ENCODE peak calls at places on chromosomes 13 and 19, in eight cellular contexts. L, H, N, R, Z, X, G and E are unnamed samples. For H3K4me1 and H3K9me3, the result is how much of the 10 kb centered on the place peaks cover.

GRCh38 chr19:9406798-9407352 is 28.5 kb downstream of the ZNF266 start:
- DNase-seq in L (peak), H (peak), N (peak), R (peak), Z (peak), X (peak), G (peak), E (peak)

GRCh38 chr13:68176486-68176885 is 946.4 kb upstream of the PCDH9 start:
- DNase-seq in L (peak), H (no peak), N (no peak), R (no peak), Z (no peak), X (no peak), G (no peak), E (no peak)

GRCh38 chr19:48806818-48807589 is 3.8 kb downstream of the BCAT2 start:
- DNase-seq in L (peak), H (no peak), N (no peak), R (peak), Z (no peak), X (no peak), G (no peak), E (peak)

GRCh38 chr19:45638930-45639729 is at the start of gene EML2:
- DNase-seq in L (no peak), H (peak), N (no peak), R (peak), Z (peak), X (no peak), G (no peak), E (peak)

GRCh38 chr13:26719356-26719945 is 41.1 kb downstream of the GPR12 start:
- DNase-seq in L (peak), H (no peak), N (no peak), R (no peak), Z (no peak), X (no peak), G (no peak), E (no peak)

GRCh38 chr13:44837250-44837649 is 152.0 kb downstream of the NUFIP1 start:
- DNase-seq in L (peak), H (no peak), N (no peak), R (no peak), Z (no peak), X (no peak), G (no peak), E (no peak)

GRCh38 chr13:26707122-26708006 is 53.2 kb downstream of the GPR12 start:
- DNase-seq in L (peak), H (peak), N (no peak), R (no peak), Z (no peak), X (no peak), G (no peak), E (no peak)

GRCh38 chr19:4807188-4807587 is 15.7 kb downstream of the FEM1A start:
- DNase-seq in L (no peak), H (no peak), N (peak), R (no peak), Z (no peak), X (no peak), G (no peak), E (peak)

GRCh38 chr13:78742659-78743058 is 83.7 kb upstream of the OBI1 start:
- DNase-seq in L (no peak), H (no peak), N (no peak), R (no peak), Z (no peak), X (no peak), G (no peak), E (no peak)

GRCh38 chr19:44701228-44701627 is 2.3 kb downstream of the CEACAM16 start:
- DNase-seq in L (no peak), H (no peak), N (no peak), R (no peak), Z (no peak), X (no peak), G (no peak), E (no peak)

GRCh38 chr19:19217110-19217509 is 5.4 kb downstream of the NCAN start:
- DNase-seq in L (peak), H (no peak), N (no peak), R (no peak), Z (no peak), X (no peak), G (no peak), E (no peak)

GRCh38 chr19:29715695-29716581 is 877 bp upstream of the C19orf12 start:
- DNase-seq in L (no peak), H (no peak), N (no peak), R (peak), Z (no peak), X (peak), G (no peak), E (peak)

GRCh38 chr19:18507021-18507726 is 14.7 kb downstream of the ELL start:
- DNase-seq in L (no peak), H (no peak), N (no peak), R (peak), Z (no peak), X (peak), G (no peak), E (peak)

GRCh38 chr13:101703838-101704237 is 251.4 kb downstream of the ITGBL1 start:
- DNase-seq in L (no peak), H (no peak), N (no peak), R (no peak), Z (no peak), X (no peak), G (no peak), E (no peak)

GRCh38 chr19:10510301-10510802 is 6.9 kb downstream of the S1PR5 start:
- DNase-seq in L (no peak), H (no peak), N (no peak), R (peak), Z (no peak), X (no peak), G (no peak), E (peak)

GRCh38 chr13:29496241-29496712 is 99.2 kb downstream of the SLC7A1 start:
- DNase-seq in L (no peak), H (no peak), N (no peak), R (peak), Z (peak), X (no peak), G (peak), E (no peak)

GRCh38 chr13:109904218-109904617 is 117.8 kb upstream of the IRS2 start:
- DNase-seq in L (no peak), H (no peak), N (no peak), R (no peak), Z (no peak), X (no peak), G (no peak), E (no peak)

GRCh38 chr19:4034048-4035017 is 26.8 kb downstream of the PIAS4 start:
- DNase-seq in L (no peak), H (no peak), N (no peak), R (no peak), Z (no peak), X (no peak), G (no peak), E (no peak)

GRCh38 chr19:44356383-44357111 is at the start of gene ZNF112:
- DNase-seq in L (peak), H (peak), N (peak), R (peak), Z (peak), X (peak), G (peak), E (peak)

GRCh38 chr13:76438050-76438449 is 448.2 kb downstream of the KCTD12 start:
- DNase-seq in L (peak), H (no peak), N (no peak), R (no peak), Z (no peak), X (no peak), G (no peak), E (no peak)

GRCh38 chr19:19077103-19077502 is 13.3 kb downstream of the SLC25A42 start:
- DNase-seq in L (no peak), H (no peak), N (no peak), R (no peak), Z (no peak), X (no peak), G (no peak), E (no peak)

GRCh38 chr13:56713656-56714055 is 427.1 kb upstream of the PRR20A start:
- DNase-seq in L (no peak), H (no peak), N (no peak), R (no peak), Z (no peak), X (no peak), G (no peak), E (no peak)

GRCh38 chr19:48367855-48368254 is 3.7 kb downstream of the SYNGR4 start:
- DNase-seq in L (no peak), H (no peak), N (no peak), R (no peak), Z (no peak), X (no peak), G (no peak), E (no peak)

GRCh38 chr19:29833614-29834261 is 21.9 kb downstream of the CCNE1 start:
- DNase-seq in L (no peak), H (no peak), N (no peak), R (no peak), Z (no peak), X (no peak), G (no peak), E (no peak)

GRCh38 chr13:107778094-107778493 is 437.2 kb downstream of the LIG4 start:
- DNase-seq in L (no peak), H (no peak), N (no peak), R (no peak), Z (no peak), X (no peak), G (no peak), E (no peak)

GRCh38 chr13:108018371-108018870 is 196.9 kb downstream of the LIG4 start:
- DNase-seq in L (no peak), H (no peak), N (no peak), R (no peak), Z (no peak), X (no peak), G (no peak), E (no peak)

GRCh38 chr13:41137241-41137640 is 4.6 kb upstream of the KBTBD6 start:
- DNase-seq in L (peak), H (no peak), N (no peak), R (no peak), Z (no peak), X (no peak), G (no peak), E (no peak)

GRCh38 chr13:67156718-67157049 is 73.5 kb downstream of the PCDH9 start:
- DNase-seq in L (no peak), H (no peak), N (no peak), R (no peak), Z (no peak), X (no peak), G (no peak), E (no peak)

GRCh38 chr19:13738073-13738472 is 26.2 kb upstream of the MRI1 start:
- DNase-seq in L (no peak), H (no peak), N (no peak), R (no peak), Z (no peak), X (no peak), G (no peak), E (no peak)

GRCh38 chr19:13744179-13744578 is 20.1 kb upstream of the MRI1 start:
- DNase-seq in L (no peak), H (no peak), N (no peak), R (no peak), Z (no peak), X (no peak), G (no peak), E (no peak)

GRCh38 chr19:13742756-13743155 is 21.6 kb upstream of the MRI1 start:
- DNase-seq in L (peak), H (no peak), N (no peak), R (no peak), Z (no peak), X (no peak), G (no peak), E (no peak)

GRCh38 chr19:13747098-13747453 is 17.2 kb upstream of the MRI1 start:
- DNase-seq in L (no peak), H (no peak), N (no peak), R (no peak), Z (no peak), X (no peak), G (no peak), E (no peak)

DNA sequence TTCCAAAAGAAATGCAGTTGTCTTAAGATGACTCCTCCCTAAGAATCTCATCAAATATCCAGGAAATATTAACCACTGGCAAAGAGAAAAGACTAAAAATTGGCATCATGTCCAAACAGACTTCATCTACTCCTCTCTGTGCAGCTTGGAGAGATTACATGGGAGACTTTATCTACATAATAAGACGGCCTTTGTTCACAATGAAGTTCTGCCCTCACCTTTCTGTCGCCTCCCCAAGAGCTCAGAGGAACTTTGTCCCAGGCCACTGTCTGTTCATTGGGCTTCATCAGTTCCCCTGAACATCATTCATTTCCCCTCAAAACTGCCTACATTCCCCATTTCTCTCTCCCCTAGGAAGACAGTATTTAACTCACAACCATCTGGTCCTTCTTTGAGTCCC is 22.4 kb upstream of the MRI1 start:
- DNase-seq in L (no peak), H (no peak), N (no peak), R (no peak), Z (no peak), X (no peak), G (no peak), E (no peak)
- H3K4me1 ChIP-seq in L (under half), H (under half), N (under half), R (under half), Z (under half), X (under half), G (under half), E (under half)

GRCh38 chr19:32651729-32652140 is 23.2 kb downstream of the ANKRD27 start:
- DNase-seq in L (peak), H (no peak), N (peak), R (no peak), Z (no peak), X (peak), G (no peak), E (peak)
- H3K9me3 ChIP-seq in L (under half), H (under half), N (under half), R (under half), Z (under half), X (under half), G (under half), E (under half)

GRCh38 chr19:33132425-33132824 is 511 bp downstream of the WDR88 start:
- DNase-seq in L (no peak), H (no peak), N (no peak), R (no peak), Z (no peak), X (no peak), G (no peak), E (no peak)
- TF ChIP-seq POLR2A in L (no peak), H (no peak), N (no peak), R (no peak), Z (no peak), X (no peak), G (no peak), E (no peak)

GRCh38 chr19:6087074-6087506 is 23.2 kb downstream of the RFX2 start:
- DNase-seq in L (no peak), H (no peak), N (no peak), R (peak), Z (no peak), X (no peak), G (no peak), E (peak)

GRCh38 chr19:6091771-6092291 is 18.5 kb downstream of the RFX2 start:
- DNase-seq in L (peak), H (no peak), N (no peak), R (no peak), Z (no peak), X (no peak), G (no peak), E (peak)

GRCh38 chr19:6086081-6086858 is 24.0 kb downstream of the RFX2 start:
- DNase-seq in L (peak), H (no peak), N (no peak), R (no peak), Z (no peak), X (no peak), G (no peak), E (no peak)

GRCh38 chr19:6090634-6091033 is 19.7 kb downstream of the RFX2 start:
- DNase-seq in L (no peak), H (no peak), N (no peak), R (no peak), Z (no peak), X (no peak), G (no peak), E (no peak)

DNA sequence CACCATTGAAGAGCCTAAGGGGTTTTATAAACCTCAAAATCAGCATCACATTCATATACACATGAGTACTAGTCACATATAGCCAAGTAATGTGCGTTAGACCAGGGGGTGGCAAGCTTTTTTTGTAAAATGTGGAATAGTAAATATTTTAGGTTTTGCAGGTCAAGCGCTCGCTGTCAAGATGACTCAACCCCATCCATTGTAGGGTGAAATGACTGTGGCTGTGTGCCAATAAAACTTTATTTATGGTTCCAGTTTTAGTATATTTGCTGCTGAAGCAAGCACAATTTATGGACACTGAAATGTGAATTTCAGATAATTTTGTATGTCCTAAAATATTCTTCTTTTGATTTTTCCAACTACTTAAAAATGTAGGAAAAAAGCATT is 21.6 kb downstream of the RFX2 start:
- DNase-seq in L (peak), H (no peak), N (no peak), R (no peak), Z (no peak), X (no peak), G (no peak), E (no peak)
- H3K4me1 ChIP-seq in L (under half), H (under half), N (under half), R (half or more), Z (under half), X (under half), G (under half), E (half or more)

GRCh38 chr19:16131648-16132047 is 11.8 kb upstream of the HSH2D start:
- DNase-seq in L (no peak), H (no peak), N (no peak), R (no peak), Z (no peak), X (no peak), G (no peak), E (no peak)
- H3K9me3 ChIP-seq in L (under half), H (under half), N (under half), R (under half), Z (under half), X (under half), G (under half), E (under half)

DNA sequence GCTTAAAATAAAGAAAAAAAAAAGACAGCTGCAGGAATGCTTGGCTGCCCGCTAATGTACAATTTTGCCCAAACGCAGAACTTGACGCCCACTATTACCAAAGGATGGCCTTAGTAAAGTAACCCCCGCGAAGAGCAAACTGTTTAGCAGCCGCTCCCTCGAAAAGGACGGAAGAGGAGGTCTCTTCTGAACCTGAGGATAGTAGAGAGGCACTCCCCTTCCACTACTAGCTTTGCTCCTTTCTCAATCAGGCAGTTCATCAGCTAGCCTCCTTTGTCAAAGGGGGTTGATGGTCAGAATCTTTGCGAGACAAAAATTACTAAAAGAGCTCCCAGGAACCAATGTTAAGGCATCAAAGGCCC is 556 bp downstream of the CAB39L start:
- DNase-seq in L (peak), H (no peak), N (no peak), R (no peak), Z (no peak), X (no peak), G (no peak), E (no peak)
- TF ChIP-seq POLR2A in L (no peak), H (no peak), N (no peak), R (no peak), Z (no peak), X (no peak), G (no peak), E (no peak)

GRCh38 chr19:38650180-38650775 is 2.8 kb downstream of the ACTN4 start:
- DNase-seq in L (no peak), H (no peak), N (no peak), R (peak), Z (no peak), X (no peak), G (no peak), E (peak)

GRCh38 chr19:38650911-38651584 is 3.6 kb downstream of the ACTN4 start:
- DNase-seq in L (peak), H (peak), N (peak), R (no peak), Z (no peak), X (peak), G (peak), E (no peak)

GRCh38 chr19:38647966-38648788 is 728 bp downstream of the ACTN4 start:
- DNase-seq in L (no peak), H (no peak), N (no peak), R (no peak), Z (no peak), X (no peak), G (no peak), E (no peak)

GRCh38 chr19:38648789-38649304 is 1.4 kb downstream of the ACTN4 start:
- DNase-seq in L (no peak), H (no peak), N (no peak), R (no peak), Z (no peak), X (no peak), G (no peak), E (no peak)

GRCh38 chr19:38649305-38650179 is 2.1 kb downstream of the ACTN4 start:
- DNase-seq in L (no peak), H (no peak), N (no peak), R (peak), Z (no peak), X (peak), G (peak), E (peak)
- H3K4me1 ChIP-seq in L (under half), H (half or more), N (under half), R (half or more), Z (under half), X (half or more), G (under half), E (under half)

GRCh38 chr19:11982526-11982925 is 17.7 kb downstream of the ZNF763 start:
- DNase-seq in L (no peak), H (no peak), N (no peak), R (no peak), Z (no peak), X (no peak), G (no peak), E (no peak)

GRCh38 chr19:11978492-11979100 is 13.8 kb downstream of the ZNF763 start:
- DNase-seq in L (no peak), H (no peak), N (no peak), R (no peak), Z (no peak), X (no peak), G (no peak), E (no peak)

GRCh38 chr19:11984986-11985385 is 20.1 kb downstream of the ZNF763 start:
- DNase-seq in L (no peak), H (no peak), N (no peak), R (no peak), Z (no peak), X (no peak), G (no peak), E (no peak)

GRCh38 chr19:11979527-11979926 is 14.7 kb downstream of the ZNF763 start:
- DNase-seq in L (no peak), H (no peak), N (no peak), R (no peak), Z (no peak), X (no peak), G (no peak), E (no peak)
- H3K9me3 ChIP-seq in L (half or more), H (under half), N (under half), R (half or more), Z (under half), X (under half), G (half or more), E (half or more)

GRCh38 chr19:58386576-58387337 is at the start of gene RPS5:
- DNase-seq in L (peak), H (peak), N (peak), R (peak), Z (peak), X (peak), G (peak), E (peak)
- TF ChIP-seq POLR2A in L (peak), H (peak), N (peak), R (peak), Z (peak), X (peak), G (peak), E (peak)